ENCODE peak calls at places on chromosomes 6 and 20, in ten cellular contexts. A is K562; L is heart right ventricle; R is left lung; X is mammary epithelial cell; K is IMR-90; O is GM23248; H is CD8-positive, alpha-beta T cell; T is CD4-positive, alpha-beta T cell; J is colonic mucosa. N is an unnamed sample.
A peak's percentile ranks its signal among the peaks of the same experiment; 100 is the strongest.

GRCh38 chr6:39793528-39793927 is 1.4 kb downstream of the DAAM2 start:
- DNase-seq in A (no peak), L (no peak), R (no peak), X (no peak), K (no peak), O (no peak), H (no peak), T (no peak), J (no peak), N (no peak)

GRCh38 chr6:89044988-89045387 is 35.6 kb upstream of the PNRC1 start:
- DNase-seq in A (no peak), L (peak; percentile 35), R (peak; percentile 79), X (no peak), K (no peak), O (no peak), H (no peak), T (no peak), J (no peak), N (peak; percentile 71)

GRCh38 chr6:168288781-168289570 is 30.6 kb downstream of the DACT2 start:
- DNase-seq in A (no peak), L (no peak), R (no peak), X (no peak), K (no peak), O (no peak), H (no peak), T (no peak), J (no peak), N (no peak)

GRCh38 chr20:55855052-55855451 is 150.3 kb downstream of the CBLN4 start:
- DNase-seq in A (no peak), L (no peak), R (no peak), X (no peak), K (no peak), O (no peak), H (no peak), T (no peak), J (no peak), N (no peak)

GRCh38 chr6:151029976-151030375 is 164.5 kb downstream of the MTHFD1L start:
- DNase-seq in A (no peak), L (no peak), R (no peak), X (no peak), K (no peak), O (no peak), H (no peak), T (no peak), J (no peak), N (no peak)

GRCh38 chr6:42197574-42198362 is 3.0 kb upstream of the GUCA1B start:
- DNase-seq in A (peak; percentile 89), L (no peak), R (no peak), X (no peak), K (peak; percentile 90), O (peak; percentile 86), H (no peak), T (peak; percentile 7), J (no peak), N (no peak)

GRCh38 chr20:32271620-32272019 is 5.8 kb upstream of the KIF3B start:
- DNase-seq in A (no peak), L (no peak), R (no peak), X (no peak), K (no peak), O (no peak), H (no peak), T (no peak), J (no peak), N (no peak)

GRCh38 chr6:53070808-53071207 is 5.6 kb downstream of the FBXO9 start:
- DNase-seq in A (no peak), L (no peak), R (no peak), X (no peak), K (no peak), O (no peak), H (no peak), T (no peak), J (no peak), N (no peak)

DNA sequence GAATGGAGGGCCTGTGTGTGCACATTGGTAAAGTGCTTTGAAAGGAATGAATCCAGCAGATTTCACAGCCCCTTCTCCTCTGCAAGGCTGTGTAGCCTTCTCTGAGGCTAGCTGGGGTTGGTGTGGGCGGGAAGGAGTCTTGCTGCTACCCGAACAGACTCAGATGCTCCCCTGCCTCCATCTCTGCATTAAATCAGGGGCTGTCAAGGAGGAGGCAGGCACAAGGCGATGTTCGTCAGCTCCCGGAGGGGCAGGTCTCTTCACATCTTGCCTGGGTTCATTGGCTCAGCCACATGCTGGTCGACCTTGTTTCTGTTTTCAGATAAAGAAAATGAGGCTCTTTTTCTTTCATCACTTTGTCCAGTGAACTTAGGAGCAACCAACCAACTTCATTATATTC is 291.5 kb upstream of the SULF2 start:
- DNase-seq in A (no peak), L (no peak), R (no peak), X (no peak), K (no peak), O (no peak), H (no peak), T (no peak), J (no peak), N (no peak)
- H3K27me3 ChIP-seq in A (no peaks in the 10 kb centered on the region), L (peaks cover 46% of the 10 kb centered on the region), R (peaks cover 33% of the 10 kb centered on the region), X (no peaks in the 10 kb centered on the region), K (no peaks in the 10 kb centered on the region), O (peaks cover 10% of the 10 kb centered on the region), H (no peaks in the 10 kb centered on the region), T (peaks cover 3% of the 10 kb centered on the region), J (no peaks in the 10 kb centered on the region), N (no peaks in the 10 kb centered on the region)

GRCh38 chr20:61251529-61252393 is at the start of gene CDH4:
- DNase-seq in A (no peak), L (no peak), R (no peak), X (peak; percentile 53), K (no peak), O (peak; percentile 31), H (no peak), T (no peak), J (no peak), N (no peak)
- H3K27me3 ChIP-seq in A (peaks cover 5% of the 10 kb centered on the region), L (peaks cover 95% of the 10 kb centered on the region), R (peaks cover 96% of the 10 kb centered on the region), X (peaks cover 4% of the 10 kb centered on the region), K (peaks cover 34% of the 10 kb centered on the region), O (peaks cover 30% of the 10 kb centered on the region), H (no peaks in the 10 kb centered on the region), T (peaks cover 48% of the 10 kb centered on the region), J (peaks cover 40% of the 10 kb centered on the region), N (peaks cover 83% of the 10 kb centered on the region)

GRCh38 chr6:70345619-70346018 is 42.7 kb upstream of the COL9A1 start:
- DNase-seq in A (no peak), L (no peak), R (no peak), X (no peak), K (no peak), O (no peak), H (no peak), T (no peak), J (no peak), N (no peak)
- H3K27me3 ChIP-seq in A (no peaks in the 10 kb centered on the region), L (peaks cover 12% of the 10 kb centered on the region), R (no peaks in the 10 kb centered on the region), X (peaks cover 25% of the 10 kb centered on the region), K (no peaks in the 10 kb centered on the region), O (peaks cover 23% of the 10 kb centered on the region), H (no peaks in the 10 kb centered on the region), T (peaks cover 5% of the 10 kb centered on the region), J (no peaks in the 10 kb centered on the region), N (no peaks in the 10 kb centered on the region)

GRCh38 chr6:70299456-70299855 is 3.4 kb downstream of the COL9A1 start:
- DNase-seq in A (no peak), L (no peak), R (no peak), X (peak; percentile 8), K (peak; percentile 10), O (peak; percentile 24), H (no peak), T (no peak), J (no peak), N (no peak)

GRCh38 chr6:70307008-70307407 is 4.1 kb upstream of the COL9A1 start:
- DNase-seq in A (no peak), L (no peak), R (no peak), X (no peak), K (no peak), O (no peak), H (no peak), T (no peak), J (no peak), N (no peak)

GRCh38 chr6:70298070-70298469 is 4.8 kb downstream of the COL9A1 start:
- DNase-seq in A (no peak), L (no peak), R (no peak), X (no peak), K (no peak), O (no peak), H (no peak), T (no peak), J (no peak), N (no peak)

GRCh38 chr6:70304611-70305010 is 1.7 kb upstream of the COL9A1 start:
- DNase-seq in A (no peak), L (peak; percentile 27), R (no peak), X (no peak), K (no peak), O (no peak), H (no peak), T (no peak), J (no peak), N (no peak)

GRCh38 chr6:70303034-70303525 is at the start of gene COL9A1:
- DNase-seq in A (no peak), L (no peak), R (no peak), X (no peak), K (no peak), O (no peak), H (no peak), T (no peak), J (no peak), N (no peak)
- H3K27me3 ChIP-seq in A (peaks cover 19% of the 10 kb centered on the region), L (peaks cover 25% of the 10 kb centered on the region), R (peaks cover 15% of the 10 kb centered on the region), X (peaks cover 46% of the 10 kb centered on the region), K (peaks cover 22% of the 10 kb centered on the region), O (peaks cover 48% of the 10 kb centered on the region), H (no peaks in the 10 kb centered on the region), T (peaks cover 17% of the 10 kb centered on the region), J (no peaks in the 10 kb centered on the region), N (no peaks in the 10 kb centered on the region)

GRCh38 chr20:44195613-44196012 is 8.6 kb upstream of the JPH2 start:
- DNase-seq in A (no peak), L (no peak), R (no peak), X (no peak), K (no peak), O (no peak), H (no peak), T (no peak), J (no peak), N (no peak)

GRCh38 chr20:44188752-44189151 is 1.8 kb upstream of the JPH2 start:
- DNase-seq in A (no peak), L (no peak), R (no peak), X (no peak), K (no peak), O (no peak), H (no peak), T (no peak), J (no peak), N (no peak)

GRCh38 chr20:44198872-44199271 is 11.7 kb downstream of the OSER1 start:
- DNase-seq in A (no peak), L (no peak), R (no peak), X (no peak), K (no peak), O (no peak), H (no peak), T (no peak), J (no peak), N (no peak)

GRCh38 chr20:44196278-44196677 is 9.3 kb upstream of the JPH2 start:
- DNase-seq in A (no peak), L (no peak), R (no peak), X (no peak), K (no peak), O (peak; percentile 15), H (no peak), T (no peak), J (no peak), N (no peak)

GRCh38 chr20:44193801-44194200 is 6.8 kb upstream of the JPH2 start:
- DNase-seq in A (no peak), L (no peak), R (no peak), X (no peak), K (no peak), O (no peak), H (no peak), T (no peak), J (no peak), N (no peak)
- H3K27me3 ChIP-seq in A (no peaks in the 10 kb centered on the region), L (no peaks in the 10 kb centered on the region), R (peaks cover 10% of the 10 kb centered on the region), X (no peaks in the 10 kb centered on the region), K (no peaks in the 10 kb centered on the region), O (no peaks in the 10 kb centered on the region), H (no peaks in the 10 kb centered on the region), T (peaks cover 13% of the 10 kb centered on the region), J (no peaks in the 10 kb centered on the region), N (no peaks in the 10 kb centered on the region)

N was measured in lower lobe of right lung.